ENCODE peak calls at places on chromosome 3, in five cellular contexts. E is GM13977, Q is Daoy, G is HT1080, V is HS-27A. F is an unnamed sample.

GRCh38 chr3:56975562-56975961 is 84.9 kb upstream of the SPATA12 start:
- DNase-seq in E (no peak), Q (no peak), G (no peak), V (no peak), F (no peak)

GRCh38 chr3:23431759-23432158 is 228.6 kb downstream of the UBE2E2 start:
- DNase-seq in E (no peak), Q (no peak), G (no peak), V (no peak), F (no peak)

GRCh38 chr3:62242846-62243245 is 130.5 kb downstream of the FEZF2 start:
- DNase-seq in E (no peak), Q (no peak), G (no peak), V (no peak), F (no peak)

GRCh38 chr3:189361103-189361835 is 189.5 kb downstream of the TPRG1 start:
- DNase-seq in E (no peak), Q (no peak), G (no peak), V (peak), F (no peak)

GRCh38 chr3:127426444-127427168 is 138.8 kb upstream of the PRR20G start:
- DNase-seq in E (no peak), Q (no peak), G (no peak), V (no peak), F (no peak)

GRCh38 chr3:131960324-131960723 is 74.5 kb downstream of the CPNE4 start:
- DNase-seq in E (no peak), Q (no peak), G (no peak), V (no peak), F (no peak)

GRCh38 chr3:183527421-183527979 is 28.0 kb downstream of the KLHL6 start:
- DNase-seq in E (peak), Q (no peak), G (no peak), V (no peak), F (no peak)

GRCh38 chr3:167684389-167684993 is 30.7 kb upstream of the WDR49 start:
- DNase-seq in E (peak), Q (peak), G (peak), V (peak), F (no peak)

GRCh38 chr3:60456180-60456579 is 795.1 kb downstream of the FHIT start:
- DNase-seq in E (no peak), Q (no peak), G (no peak), V (no peak), F (no peak)

GRCh38 chr3:125032683-125033082 is 23.1 kb downstream of the HEG1 start:
- DNase-seq in E (no peak), Q (no peak), G (no peak), V (no peak), F (no peak)

F was measured in mucosa of descending colon.